ENCODE peak calls at places on chromosomes 3 and 15, in nine cellular contexts. M, P, N, G, H, F, S, A and U are unnamed samples.

GRCh38 chr3:48851407-48851806 is 3.7 kb upstream of the PRKAR2A start:
- DNase-seq in M (no peak), P (no peak), N (no peak), G (no peak), H (no peak), F (peak; percentile 57), S (peak; percentile 0), A (peak; percentile 46), U (peak; percentile 77)

GRCh38 chr15:95247068-95247984 is 1016.0 kb downstream of the MCTP2 start:
- DNase-seq in M (no peak), P (peak; percentile 90), N (no peak), G (peak; percentile 91), H (no peak), F (peak; percentile 90), S (no peak), A (peak; percentile 95), U (peak; percentile 94)

GRCh38 chr15:85164841-85165466 is 183.3 kb downstream of the PDE8A start:
- DNase-seq in M (no peak), P (no peak), N (no peak), G (no peak), H (no peak), F (no peak), S (no peak), A (no peak), U (no peak)

GRCh38 chr3:148309390-148310035 is 388.2 kb upstream of the AGTR1 start:
- DNase-seq in M (no peak), P (no peak), N (peak; percentile 18), G (peak; percentile 54), H (no peak), F (peak; percentile 53), S (no peak), A (peak; percentile 64), U (peak; percentile 76)

GRCh38 chr3:52121459-52121795 is 32.8 kb downstream of the POC1A start:
- DNase-seq in M (peak; percentile 80), P (no peak), N (no peak), G (no peak), H (peak; percentile 70), F (peak; percentile 28), S (no peak), A (peak; percentile 32), U (no peak)

GRCh38 chr3:140456974-140457373 is 220.9 kb upstream of the TRIM42 start:
- DNase-seq in M (no peak), P (no peak), N (no peak), G (no peak), H (no peak), F (no peak), S (no peak), A (no peak), U (no peak)

GRCh38 chr3:124227150-124227630 is 235.3 kb upstream of the ROPN1 start:
- DNase-seq in M (no peak), P (no peak), N (no peak), G (peak; percentile 29), H (no peak), F (no peak), S (no peak), A (no peak), U (no peak)

GRCh38 chr3:100561459-100562158 is 47.8 kb upstream of the ADGRG7 start:
- DNase-seq in M (no peak), P (peak; percentile 76), N (no peak), G (peak; percentile 87), H (no peak), F (peak; percentile 77), S (no peak), A (peak; percentile 92), U (peak; percentile 73)

GRCh38 chr3:66047321-66048050 is 8.8 kb upstream of the MAGI1 start:
- DNase-seq in M (peak; percentile 74), P (peak; percentile 89), N (no peak), G (peak; percentile 99), H (no peak), F (peak; percentile 94), S (no peak), A (peak; percentile 90), U (peak; percentile 63)

GRCh38 chr3:54841461-54841860 is 86.4 kb downstream of the LRTM1 start:
- DNase-seq in M (no peak), P (no peak), N (no peak), G (no peak), H (no peak), F (no peak), S (no peak), A (no peak), U (no peak)

GRCh38 chr15:71806452-71806931 is 3.9 kb upstream of the NR2E3 start:
- DNase-seq in M (no peak), P (no peak), N (peak; percentile 38), G (peak; percentile 12), H (no peak), F (peak; percentile 63), S (no peak), A (peak; percentile 47), U (peak; percentile 66)

GRCh38 chr3:189845069-189845468 is 213.9 kb downstream of the TP63 start:
- DNase-seq in M (no peak), P (no peak), N (no peak), G (no peak), H (no peak), F (no peak), S (no peak), A (no peak), U (no peak)

GRCh38 chr3:12286927-12287726 is 1.7 kb upstream of the PPARG start:
- DNase-seq in M (peak; percentile 55), P (no peak), N (no peak), G (no peak), H (no peak), F (peak; percentile 29), S (peak; percentile 74), A (no peak), U (peak; percentile 29)

GRCh38 chr15:31606261-31606669 is 279.6 kb downstream of the KLF13 start:
- DNase-seq in M (no peak), P (peak; percentile 6), N (no peak), G (peak; percentile 59), H (no peak), F (no peak), S (no peak), A (no peak), U (peak; percentile 10)

GRCh38 chr3:47428585-47429145 is 47.1 kb downstream of the SCAP start:
- DNase-seq in M (no peak), P (no peak), N (no peak), G (no peak), H (no peak), F (no peak), S (no peak), A (peak; percentile 11), U (no peak)

GRCh38 chr3:112848196-112848595 is 1.5 kb upstream of the CD200R1L start:
- DNase-seq in M (no peak), P (no peak), N (no peak), G (no peak), H (no peak), F (no peak), S (no peak), A (no peak), U (no peak)

GRCh38 chr3:129613205-129613740 is 6.8 kb upstream of the PLXND1 start:
- DNase-seq in M (peak; percentile 47), P (no peak), N (no peak), G (no peak), H (no peak), F (no peak), S (no peak), A (no peak), U (no peak)

DNA sequence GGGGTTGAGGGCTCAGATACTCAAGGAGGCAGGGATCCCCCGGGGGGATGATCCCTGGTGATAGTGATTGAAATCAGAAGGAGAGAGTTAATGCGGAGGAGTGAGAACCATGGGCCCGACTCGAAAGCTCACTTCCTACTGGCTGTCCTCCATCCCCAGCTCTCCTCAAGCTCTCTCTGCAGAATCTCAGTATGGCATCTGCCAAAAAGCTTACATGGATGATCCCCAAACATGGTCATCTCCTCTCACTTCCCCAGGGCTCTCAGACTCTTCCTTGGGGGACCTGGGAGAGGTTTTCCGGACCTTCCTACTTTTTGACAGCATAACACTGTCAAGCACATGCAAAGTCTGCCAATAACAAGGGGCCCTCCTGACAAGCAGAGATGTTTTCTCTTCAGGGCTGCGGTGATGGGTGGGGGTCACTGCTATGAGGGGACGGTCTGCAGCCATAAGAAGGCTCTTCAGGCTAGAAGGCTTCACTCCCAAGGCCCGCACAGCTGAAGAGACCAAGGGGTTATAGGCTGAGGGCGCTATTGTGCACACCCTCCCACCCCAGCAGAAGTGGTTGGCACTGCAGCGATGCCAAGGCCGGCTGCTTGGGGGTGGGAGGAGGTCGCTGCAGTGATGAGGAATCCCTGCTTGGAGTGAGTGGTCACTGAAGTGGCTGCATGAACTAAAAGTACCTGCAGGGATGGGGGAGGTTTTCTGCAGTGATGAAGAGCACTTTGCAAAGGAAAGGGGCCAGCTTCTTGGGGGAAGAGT is 828 bp upstream of the VWA5B2 start:
- DNase-seq in M (no peak), P (no peak), N (no peak), G (no peak), H (no peak), F (no peak), S (no peak), A (no peak), U (no peak)
- H3K4me3 ChIP-seq in M (no peak overlapping the region), P (no peak overlapping the region), N (no peak overlapping the region), G (no peak overlapping the region), H (peak overlapping the region; percentile 34), F (no peak overlapping the region), S (no peak overlapping the region), A (no peak overlapping the region), U (no peak overlapping the region)

GRCh38 chr15:56128081-56128480 is 115.6 kb downstream of the RFX7 start:
- DNase-seq in M (no peak), P (no peak), N (no peak), G (no peak), H (no peak), F (no peak), S (no peak), A (no peak), U (no peak)
- H3K4me3 ChIP-seq in M (no peak overlapping the region), P (no peak overlapping the region), N (no peak overlapping the region), G (no peak overlapping the region), H (no peak overlapping the region), F (no peak overlapping the region), S (no peak overlapping the region), A (no peak overlapping the region), U (no peak overlapping the region)

GRCh38 chr3:59049671-59050331 is at the start of gene CFAP20DC:
- DNase-seq in M (peak; percentile 91), P (peak; percentile 68), N (peak; percentile 91), G (peak; percentile 90), H (peak; percentile 94), F (peak; percentile 95), S (peak; percentile 95), A (peak; percentile 94), U (peak; percentile 93)
- H3K4me3 ChIP-seq in M (peak within 1 kb of the TSS; percentile 8), P (peak within 1 kb of the TSS; percentile 70), N (peak within 1 kb of the TSS; percentile 61), G (peak within 1 kb of the TSS; percentile 73), H (peak within 1 kb of the TSS; percentile 33), F (peak within 1 kb of the TSS; percentile 68), S (peak within 1 kb of the TSS; percentile 56), A (peak within 1 kb of the TSS; percentile 66), U (peak within 1 kb of the TSS; percentile 76)

GRCh38 chr3:176930942-176931341 is 266.3 kb downstream of the TBL1XR1 start:
- DNase-seq in M (no peak), P (no peak), N (no peak), G (no peak), H (no peak), F (no peak), S (no peak), A (no peak), U (no peak)
- H3K4me3 ChIP-seq in M (no peak overlapping the region), P (no peak overlapping the region), N (no peak overlapping the region), G (no peak overlapping the region), H (no peak overlapping the region), F (no peak overlapping the region), S (no peak overlapping the region), A (no peak overlapping the region), U (no peak overlapping the region)

GRCh38 chr3:43288366-43288765 is 2.0 kb downstream of the SNRK start:
- DNase-seq in M (no peak), P (no peak), N (no peak), G (peak; percentile 25), H (no peak), F (peak; percentile 50), S (no peak), A (peak; percentile 48), U (peak; percentile 69)
- H3K4me3 ChIP-seq in M (no peak overlapping the region), P (peak overlapping the region; percentile 28), N (peak overlapping the region; percentile 11), G (peak overlapping the region; percentile 48), H (peak overlapping the region; percentile 4), F (peak overlapping the region; percentile 76), S (peak overlapping the region; percentile 70), A (peak overlapping the region; percentile 79), U (peak overlapping the region; percentile 28)